ENCODE peak calls at places on chromosomes 1 and 21, in six cellular contexts. T is MM.1S; N is adrenal gland; A is Caco-2; C is GM10248; W is CD4-positive, alpha-beta T cell. B is an unnamed sample.

GRCh38 chr1:1397839-1398523 is 1.2 kb downstream of the CCNL2 start:
- DNase-seq in T (no peak), N (no peak), A (no peak), C (no peak), W (no peak), B (no peak)

GRCh38 chr1:20405051-20405754 is 80.8 kb downstream of the CAMK2N1 start:
- DNase-seq in T (no peak), N (no peak), A (no peak), C (no peak), W (no peak), B (no peak)

GRCh38 chr1:16013220-16013907 is 4.5 kb downstream of the HSPB7 start:
- DNase-seq in T (no peak), N (peak), A (no peak), C (peak), W (peak), B (peak)

GRCh38 chr1:224691526-224691925 is 75.4 kb downstream of the CNIH3 start:
- DNase-seq in T (no peak), N (no peak), A (no peak), C (no peak), W (no peak), B (no peak)

GRCh38 chr1:63545780-63546179 is 22.5 kb downstream of the EFCAB7 start:
- DNase-seq in T (no peak), N (no peak), A (no peak), C (no peak), W (no peak), B (no peak)

GRCh38 chr1:168974117-168974516 is 132.4 kb upstream of the ATP1B1 start:
- DNase-seq in T (no peak), N (no peak), A (no peak), C (no peak), W (no peak), B (no peak)

GRCh38 chr21:33121715-33122475 is 52.0 kb downstream of the OLIG1 start:
- DNase-seq in T (peak), N (no peak), A (peak), C (no peak), W (no peak), B (no peak)

GRCh38 chr21:33657124-33657842 is 15.0 kb downstream of the ITSN1 start:
- DNase-seq in T (no peak), N (no peak), A (no peak), C (no peak), W (no peak), B (no peak)

GRCh38 chr1:99062192-99062591 is 57.5 kb upstream of the PLPPR5 start:
- DNase-seq in T (no peak), N (no peak), A (no peak), C (no peak), W (no peak), B (no peak)

GRCh38 chr1:26156285-26157038 is 2.4 kb upstream of the FAM110D start:
- DNase-seq in T (no peak), N (no peak), A (peak), C (no peak), W (no peak), B (no peak)

GRCh38 chr1:31802190-31803150 is 13.4 kb downstream of the SPOCD1 start:
- DNase-seq in T (no peak), N (peak), A (no peak), C (no peak), W (no peak), B (no peak)

GRCh38 chr21:39313042-39313456 is 383 bp downstream of the BRWD1 start:
- DNase-seq in T (no peak), N (no peak), A (no peak), C (no peak), W (no peak), B (peak)

GRCh38 chr1:149849246-149849946 is 50.0 kb upstream of the BOLA1 start:
- DNase-seq in T (peak), N (no peak), A (peak), C (no peak), W (no peak), B (no peak)

GRCh38 chr1:185733818-185734709 is at the start of gene HMCN1:
- DNase-seq in T (peak), N (peak), A (peak), C (no peak), W (peak), B (no peak)

GRCh38 chr1:205980182-205980830 is 22.9 kb downstream of the RAB7B start:
- DNase-seq in T (no peak), N (no peak), A (no peak), C (no peak), W (no peak), B (peak)

GRCh38 chr1:93448983-93449805 is 1.3 kb downstream of the FNBP1L start:
- DNase-seq in T (no peak), N (no peak), A (peak), C (peak), W (no peak), B (no peak)

GRCh38 chr1:110982320-110982719 is 18.6 kb upstream of the LRIF1 start:
- DNase-seq in T (no peak), N (no peak), A (no peak), C (no peak), W (no peak), B (no peak)

GRCh38 chr1:26608895-26609294 is 79.3 kb downstream of the RPS6KA1 start:
- DNase-seq in T (no peak), N (no peak), A (no peak), C (no peak), W (no peak), B (no peak)

GRCh38 chr21:41427556-41427955 is 1.5 kb downstream of the MX1 start:
- DNase-seq in T (no peak), N (no peak), A (no peak), C (no peak), W (no peak), B (no peak)

GRCh38 chr21:27813750-27814149 is 846.9 kb upstream of the ADAMTS5 start:
- DNase-seq in T (no peak), N (no peak), A (no peak), C (no peak), W (no peak), B (no peak)

GRCh38 chr1:180415985-180416633 is 86.3 kb downstream of the ACBD6 start:
- DNase-seq in T (peak), N (no peak), A (peak), C (peak), W (no peak), B (no peak)

GRCh38 chr1:31846484-31846883 is 30.7 kb upstream of the SPOCD1 start:
- DNase-seq in T (no peak), N (no peak), A (no peak), C (no peak), W (no peak), B (no peak)

GRCh38 chr1:15350151-15350550 is 59.5 kb upstream of the EFHD2 start:
- DNase-seq in T (no peak), N (no peak), A (no peak), C (no peak), W (no peak), B (no peak)

GRCh38 chr1:95093296-95093695 is 20.5 kb upstream of the ALG14 start:
- DNase-seq in T (no peak), N (no peak), A (no peak), C (no peak), W (no peak), B (no peak)

GRCh38 chr1:57345916-57346315 is 77.9 kb downstream of the DAB1 start:
- DNase-seq in T (peak), N (no peak), A (no peak), C (no peak), W (no peak), B (no peak)

GRCh38 chr1:94207695-94208094 is 29.7 kb downstream of the ARHGAP29 start:
- DNase-seq in T (no peak), N (no peak), A (no peak), C (no peak), W (no peak), B (no peak)

GRCh38 chr1:26730695-26731094 is 34.9 kb downstream of the ARID1A start:
- DNase-seq in T (no peak), N (no peak), A (no peak), C (no peak), W (no peak), B (no peak)

GRCh38 chr21:16193758-16194606 is 464.2 kb downstream of the USP25 start:
- DNase-seq in T (peak), N (peak), A (peak), C (no peak), W (no peak), B (no peak)

GRCh38 chr1:50846224-50846839 is 113.7 kb downstream of the FAF1 start:
- DNase-seq in T (no peak), N (no peak), A (no peak), C (no peak), W (no peak), B (no peak)

GRCh38 chr1:18511469-18511997 is 30.8 kb downstream of the KLHDC7A start:
- DNase-seq in T (no peak), N (no peak), A (no peak), C (no peak), W (no peak), B (no peak)

GRCh38 chr1:29186707-29187106 is 5.0 kb upstream of the SRSF4 start:
- DNase-seq in T (no peak), N (peak), A (no peak), C (no peak), W (no peak), B (no peak)

DNA sequence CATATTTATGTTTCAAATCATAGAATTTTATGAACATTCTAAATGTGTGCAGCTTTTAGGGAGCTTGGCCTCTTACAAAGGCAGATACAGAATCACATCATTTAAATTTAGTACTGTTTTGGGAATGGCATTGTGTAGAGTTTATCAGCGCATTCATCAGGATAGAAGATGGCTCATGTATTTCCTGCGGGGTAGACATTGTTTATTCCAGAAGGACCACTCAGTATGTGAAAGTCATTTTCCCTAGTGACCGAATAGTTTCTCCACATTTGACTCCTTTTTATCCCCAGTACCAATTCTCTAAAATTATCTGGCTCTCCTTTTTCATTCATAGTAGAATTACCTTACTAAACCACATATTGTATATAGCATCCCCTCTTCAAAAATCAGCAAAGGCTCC is 981.9 kb upstream of the ADGRL4 start:
- DNase-seq in T (no peak), N (no peak), A (no peak), C (no peak), W (no peak), B (no peak)
- TF ChIP-seq CTCF in T (no peak), N (no peak), A (no peak), C (no peak), W (no peak), B (no peak)

GRCh38 chr1:35564884-35565741 is 7.5 kb downstream of the NCDN start:
- DNase-seq in T (no peak), N (no peak), A (no peak), C (no peak), W (no peak), B (no peak)
- TF ChIP-seq CTCF in T (no peak), N (peak), A (no peak), C (no peak), W (peak), B (peak)

GRCh38 chr1:54949971-54950360 is 30.5 kb upstream of the TMEM61 start:
- DNase-seq in T (no peak), N (no peak), A (no peak), C (no peak), W (no peak), B (no peak)

GRCh38 chr1:54947540-54947939 is 32.9 kb upstream of the TMEM61 start:
- DNase-seq in T (no peak), N (no peak), A (no peak), C (no peak), W (no peak), B (no peak)

GRCh38 chr1:54942976-54943375 is 37.5 kb upstream of the TMEM61 start:
- DNase-seq in T (no peak), N (no peak), A (no peak), C (no peak), W (no peak), B (no peak)

GRCh38 chr1:54944610-54945392 is 35.6 kb upstream of the TMEM61 start:
- DNase-seq in T (peak), N (peak), A (peak), C (peak), W (peak), B (peak)

DNA sequence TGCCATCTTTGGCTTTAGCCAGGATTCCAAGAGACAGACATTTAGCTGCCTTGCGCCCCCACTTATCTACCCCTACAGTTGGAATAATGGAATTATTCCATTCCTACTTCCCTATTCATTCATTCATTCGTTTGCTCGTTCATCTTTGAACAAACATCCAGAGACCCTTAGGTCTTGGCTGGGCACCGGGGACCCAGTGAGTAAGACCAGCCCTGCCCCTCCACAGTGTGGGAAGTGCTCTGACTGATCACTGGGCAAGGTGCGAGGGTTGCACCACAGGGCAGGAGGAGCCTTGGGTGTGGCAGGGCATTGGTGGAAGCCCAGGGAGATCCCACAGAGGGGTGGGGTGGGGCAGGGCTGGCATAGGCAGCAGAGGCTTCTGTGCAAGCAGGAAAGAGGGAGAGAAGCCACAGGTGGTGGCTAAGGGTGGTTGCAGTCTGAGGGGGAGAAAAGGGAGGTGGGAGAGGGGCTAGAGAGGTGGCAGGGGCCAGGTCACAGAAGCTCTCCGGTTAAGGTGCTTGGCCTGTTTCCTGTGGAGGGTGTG is 35.0 kb upstream of the TMEM61 start:
- DNase-seq in T (no peak), N (no peak), A (no peak), C (no peak), W (no peak), B (peak)
- TF ChIP-seq CTCF in T (no peak), N (peak), A (no peak), C (no peak), W (no peak), B (peak)

GRCh38 chr1:5620997-5621396 is 371.2 kb downstream of the NPHP4 start:
- DNase-seq in T (no peak), N (no peak), A (peak), C (no peak), W (no peak), B (no peak)
- TF ChIP-seq CTCF in T (peak), N (peak), A (peak), C (no peak), W (no peak), B (no peak)

DNA sequence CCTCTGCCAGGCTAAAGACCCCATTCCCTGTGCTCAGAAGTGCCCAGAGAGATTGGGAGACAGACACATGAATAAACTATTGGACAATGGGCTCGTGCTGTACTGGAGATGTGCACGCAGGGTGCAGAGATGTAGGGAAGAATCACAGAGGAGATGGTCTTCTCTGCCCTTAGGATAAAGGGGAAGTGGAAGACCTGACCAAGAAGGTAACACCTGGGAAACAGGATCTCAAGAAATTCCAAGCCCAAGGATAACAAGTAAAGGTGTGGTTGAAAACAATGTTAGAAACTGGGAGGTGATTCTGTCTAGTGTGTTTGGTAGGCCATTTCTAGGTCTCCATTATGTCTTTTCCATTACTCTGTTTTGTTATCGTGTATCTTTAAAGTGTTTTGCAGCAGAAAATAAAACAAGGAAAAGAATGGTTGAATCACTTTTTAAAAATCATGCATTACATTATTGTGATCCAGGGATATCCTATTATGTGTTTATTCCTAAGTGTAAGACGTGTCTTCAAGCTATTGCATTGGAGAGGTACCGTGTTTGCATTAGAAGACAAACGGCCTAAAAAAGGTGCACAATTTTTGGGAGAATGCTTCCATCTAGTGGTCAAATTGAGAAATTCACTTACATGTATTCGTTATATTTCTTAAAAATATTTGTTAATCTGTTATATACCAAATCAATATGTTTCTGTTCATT is 40.8 kb upstream of the KCTD3 start:
- DNase-seq in T (peak), N (no peak), A (peak), C (peak), W (no peak), B (no peak)
- TF ChIP-seq CTCF in T (peak), N (peak), A (peak), C (peak), W (peak), B (peak)